ENCODE peak calls at places on chromosomes 1 and 21, in five cellular contexts. J is K562, S is GM12892, A is GM12878, P is H1. H is an unnamed sample.

GRCh38 chr1:77857557-77857956 is 30.9 kb upstream of the NEXN start:
- DNase-seq in S (no peak), J (no peak), P (no peak), A (no peak), H (no peak)

GRCh38 chr1:154425172-154425571 is 20.0 kb downstream of the IL6R start:
- DNase-seq in A (no peak), S (no peak), J (no peak), P (no peak), H (no peak)

GRCh38 chr1:220954321-220954720 is 75.1 kb downstream of the HLX start:
- DNase-seq in P (no peak), S (no peak), J (no peak), A (no peak), H (no peak)

GRCh38 chr1:211327341-211327921 is 798 bp downstream of the TRAF5 start:
- DNase-seq in S (no peak), P (no peak), A (no peak), J (no peak), H (no peak)

GRCh38 chr1:232528472-232529089 is 101.4 kb downstream of the SIPA1L2 start:
- DNase-seq in S (no peak), P (no peak), A (no peak), J (no peak), H (no peak)

GRCh38 chr1:10514490-10515235 is 39.9 kb downstream of the PEX14 start:
- DNase-seq in A (no peak), J (peak), S (no peak), P (no peak), H (no peak)

GRCh38 chr1:160702100-160702499 is 9.5 kb downstream of the CD48 start:
- DNase-seq in P (no peak), A (no peak), S (no peak), J (no peak), H (no peak)

GRCh38 chr1:48761411-48761810 is 15.3 kb downstream of the BEND5 start:
- DNase-seq in A (no peak), J (no peak), P (no peak), S (no peak), H (no peak)

GRCh38 chr1:91689586-91690481 is 189.2 kb downstream of the CDC7 start:
- DNase-seq in S (no peak), P (no peak), A (no peak), J (no peak), H (no peak)

GRCh38 chr1:13593511-13594131 is 10.0 kb downstream of the PDPN start:
- DNase-seq in P (no peak), S (no peak), J (no peak), A (no peak), H (no peak)

GRCh38 chr1:12620142-12620865 is 2.3 kb upstream of the DHRS3 start:
- DNase-seq in S (no peak), A (no peak), P (no peak), J (no peak), H (no peak)

GRCh38 chr1:2564006-2564814 is 8.0 kb downstream of the TNFRSF14 start:
- DNase-seq in P (no peak), S (no peak), J (no peak), A (no peak), H (no peak)

GRCh38 chr1:161388639-161389038 is 21.0 kb upstream of the CFAP126 start:
- DNase-seq in S (no peak), P (no peak), A (no peak), J (no peak), H (no peak)

GRCh38 chr1:2557146-2558029 is 1.2 kb downstream of the TNFRSF14 start:
- DNase-seq in J (no peak), A (no peak), S (no peak), P (no peak), H (no peak)

GRCh38 chr1:172720325-172720724 is 61.4 kb downstream of the FASLG start:
- DNase-seq in J (no peak), P (no peak), A (no peak), S (no peak), H (no peak)

GRCh38 chr21:38913120-38913975 is 107.6 kb downstream of the ETS2 start:
- DNase-seq in J (peak), A (no peak), P (peak), S (no peak), H (no peak)

GRCh38 chr1:9052272-9053049 is 17.0 kb downstream of the SLC2A5 start:
- DNase-seq in J (no peak), S (no peak), A (no peak), P (no peak), H (no peak)

GRCh38 chr1:185393205-185393604 is 76.2 kb upstream of the IVNS1ABP start:
- DNase-seq in J (no peak), P (no peak), S (no peak), A (no peak), H (no peak)

DNA sequence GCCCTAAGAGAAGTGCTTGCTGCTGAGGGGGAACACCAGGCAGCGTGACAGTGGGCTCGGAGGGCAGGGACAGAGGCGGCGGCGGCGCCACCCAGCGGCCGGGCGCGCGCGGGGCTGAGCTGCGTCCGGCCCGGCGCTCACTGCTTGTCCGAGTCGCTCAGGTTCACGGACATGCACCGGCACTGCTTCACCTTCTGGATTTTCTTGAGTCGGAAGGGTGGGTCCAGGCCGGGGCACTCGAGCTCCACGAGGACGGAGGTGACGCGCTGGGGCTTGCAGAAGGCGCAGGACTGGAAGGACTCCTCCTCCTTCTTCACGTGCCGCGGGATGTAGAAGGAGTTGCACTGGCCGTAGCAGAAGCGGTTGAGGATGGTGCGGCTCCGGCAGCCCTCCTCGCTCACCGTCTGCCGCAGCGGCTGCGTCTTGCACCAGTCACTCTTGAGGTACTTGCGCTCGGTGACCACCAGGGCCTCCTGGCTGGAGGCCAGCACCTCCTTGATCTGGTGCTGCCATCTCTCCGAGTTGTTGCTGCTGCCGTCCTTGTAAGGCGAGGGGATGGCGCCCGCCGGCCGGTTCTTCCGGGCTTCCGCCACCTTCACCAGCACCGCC is 119.0 kb downstream of the GREM2 start:
- DNase-seq in S (no peak), J (peak), A (no peak), P (peak), H (no peak)
- TF ChIP-seq POLR2A in S (no peak), J (no peak), A (no peak), P (no peak), H (no peak)

DNA sequence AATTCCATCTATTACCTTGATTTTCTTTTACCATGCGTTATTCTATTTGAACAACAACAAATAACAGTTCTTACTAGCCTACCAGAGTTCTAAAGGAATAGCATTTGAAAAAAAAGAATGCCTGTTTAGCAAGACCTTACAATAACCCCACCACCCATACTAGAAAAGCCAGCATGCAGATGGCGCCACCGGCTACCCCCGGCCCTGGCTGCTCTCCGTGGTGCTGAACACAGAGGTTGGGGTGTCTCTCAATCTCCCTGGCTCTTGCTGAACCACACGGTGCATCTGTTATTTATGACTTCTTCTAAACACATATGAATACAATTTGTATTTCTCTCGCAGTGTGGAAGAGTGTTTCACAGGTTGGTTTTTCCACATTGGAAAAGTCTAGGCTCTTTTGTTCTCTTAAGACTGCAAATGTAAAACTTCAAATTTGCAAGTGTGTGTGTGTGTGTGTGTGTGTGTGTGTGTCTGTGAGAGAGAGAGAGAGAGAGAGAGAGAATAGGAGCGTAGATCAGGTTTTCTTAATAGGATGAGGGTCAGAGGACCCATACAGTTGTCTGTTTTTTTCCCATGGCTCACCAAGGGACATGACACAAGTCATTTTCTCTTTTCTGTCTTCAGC is 13.6 kb downstream of the GRIK3 start:
- DNase-seq in P (peak), S (no peak), A (no peak), J (peak), H (no peak)
- TF ChIP-seq TAF1 in P (no peak), S (no peak), A (no peak), J (no peak), H (no peak)

DNA sequence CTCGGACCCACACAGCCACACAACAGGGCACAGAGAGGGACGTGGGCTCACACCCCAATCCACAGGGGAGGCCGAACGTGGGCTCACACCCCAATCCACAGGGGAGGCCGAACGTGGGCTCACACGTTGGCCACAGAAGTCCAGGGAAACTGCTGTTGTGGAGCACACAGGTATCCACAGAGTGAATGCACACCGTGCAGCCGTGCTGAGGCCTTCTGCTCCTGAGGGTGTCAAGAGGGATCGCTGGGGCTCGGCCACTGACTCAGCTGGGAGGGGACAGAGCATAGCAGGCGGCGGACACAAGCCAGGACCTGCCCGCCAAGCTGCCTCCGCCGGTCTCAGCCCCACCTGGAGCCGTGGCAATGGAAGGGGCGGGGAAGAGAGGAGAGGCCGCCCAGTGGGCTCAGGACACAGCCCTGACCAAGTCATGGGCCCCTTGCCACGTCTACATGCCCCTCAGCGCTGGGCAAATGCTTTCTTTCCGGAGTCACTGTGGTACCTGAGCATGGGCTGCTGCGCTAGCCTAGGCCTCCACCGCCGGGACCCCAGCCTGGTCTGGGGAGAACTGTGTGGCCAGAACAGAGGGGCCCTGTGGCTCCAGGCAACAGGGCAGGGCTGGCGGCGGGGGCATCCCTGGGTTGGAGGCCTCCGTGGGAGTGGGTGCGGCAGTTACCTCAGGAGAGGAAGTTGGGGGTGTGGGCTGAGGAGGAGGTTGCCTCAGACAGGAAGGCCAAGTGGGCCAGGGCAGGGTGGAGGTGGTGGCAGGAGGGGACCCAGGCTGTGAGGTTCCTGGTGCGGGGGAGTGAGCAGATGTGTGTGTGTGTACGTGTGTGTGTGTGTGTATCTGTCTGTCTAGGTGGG is 1.2 kb downstream of the SYTL1 start:
- DNase-seq in A (no peak), S (no peak), J (peak), P (no peak), H (peak)
- TF ChIP-seq POLR2A in A (peak), S (peak), J (no peak), P (no peak), H (no peak)

GRCh38 chr1:24318988-24319863 is at the start of gene GRHL3:
- DNase-seq in A (no peak), P (peak), S (no peak), J (no peak), H (no peak)
- TF ChIP-seq TAF1 in A (no peak), P (no peak), S (no peak), J (no peak), H (no peak)

DNA sequence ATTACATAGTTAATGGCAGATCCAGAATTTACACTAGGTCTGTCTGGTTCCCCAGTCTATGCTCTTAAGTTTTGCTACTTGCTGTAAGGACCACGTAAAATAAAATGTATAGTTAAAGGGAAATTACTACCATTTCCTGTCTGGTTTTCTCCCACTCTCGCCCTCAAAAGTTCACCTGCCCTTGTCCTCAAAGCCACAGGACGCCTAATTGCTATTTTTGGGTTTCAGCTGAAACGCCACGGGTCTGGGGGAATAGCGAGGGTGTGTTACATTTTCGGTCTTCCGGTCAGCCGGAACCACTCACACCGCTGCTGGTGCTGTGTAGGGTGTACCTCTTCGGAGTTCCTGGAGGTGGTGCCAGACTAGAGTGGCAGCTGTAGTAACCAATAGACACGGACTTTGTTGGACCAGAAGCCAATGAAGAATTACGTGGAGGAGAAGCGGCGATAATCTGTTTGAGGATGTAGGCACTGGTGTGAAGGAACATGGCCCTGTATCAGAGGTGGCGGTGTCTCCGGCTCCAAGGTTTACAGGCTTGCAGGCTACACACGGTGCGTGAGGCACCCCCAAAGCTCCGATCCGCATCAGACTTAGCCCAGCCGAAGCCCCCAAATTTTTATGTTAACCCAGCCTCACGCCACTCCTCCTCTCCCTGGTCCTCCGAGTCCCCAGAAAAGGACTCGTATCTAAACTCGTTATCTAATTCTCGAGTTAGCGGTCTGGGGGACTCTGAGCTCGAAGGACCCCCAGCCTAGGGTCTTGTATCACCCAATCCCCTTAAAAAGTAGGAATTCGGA is at the start of gene TARS2:
- DNase-seq in P (peak), A (peak), S (peak), J (peak), H (peak)
- TF ChIP-seq POLR2A in P (peak), A (peak), S (peak), J (peak), H (peak)

H was measured in GM12891.